ENCODE peak calls at places on chromosomes 5 and 9, in six cellular contexts. Q is GM10248; A is omental fat pad; K is stimulated activated CD4-positive, alpha-beta T cell treated with anti-CD3 and anti-CD28 coated beads, Interleukin-4, amount 100 ng/mL, for 24 hours; Z is tibial artery; H is pons. L is an unnamed sample.

GRCh38 chr5:33583332-33583731 is 142.6 kb downstream of the TARS1 start:
- DNase-seq in Q (no peak), A (no peak), K (no peak), Z (no peak), H (no peak), L (no peak)

GRCh38 chr5:3456121-3456681 is 139.4 kb upstream of the IRX1 start:
- DNase-seq in Q (no peak), A (no peak), K (no peak), Z (no peak), H (no peak), L (no peak)

GRCh38 chr9:22067196-22067595 is 58.1 kb upstream of the CDKN2B start:
- DNase-seq in Q (no peak), A (no peak), K (no peak), Z (no peak), H (no peak), L (no peak)

GRCh38 chr5:145969714-145970092 is 33.3 kb downstream of the SH3RF2 start:
- DNase-seq in Q (no peak), A (no peak), K (no peak), Z (no peak), H (no peak), L (no peak)

GRCh38 chr9:125277411-125277810 is 15.8 kb downstream of the GAPVD1 start:
- DNase-seq in Q (no peak), A (no peak), K (no peak), Z (no peak), H (no peak), L (no peak)

GRCh38 chr5:172426086-172426485 is 28.2 kb downstream of the SH3PXD2B start:
- DNase-seq in Q (no peak), A (no peak), K (no peak), Z (no peak), H (no peak), L (no peak)

GRCh38 chr5:81639556-81639955 is 111.3 kb downstream of the SSBP2 start:
- DNase-seq in Q (no peak), A (no peak), K (no peak), Z (no peak), H (no peak), L (no peak)

GRCh38 chr9:81427870-81428269 is 261.5 kb downstream of the TLE1 start:
- DNase-seq in Q (no peak), A (no peak), K (no peak), Z (no peak), H (no peak), L (no peak)

GRCh38 chr9:96363175-96363967 is 20.1 kb downstream of the SLC35D2 start:
- DNase-seq in Q (no peak), A (no peak), K (no peak), Z (no peak), H (no peak), L (no peak)

GRCh38 chr5:72125931-72126620 is 18.8 kb downstream of the MAP1B start:
- DNase-seq in Q (no peak), A (no peak), K (no peak), Z (no peak), H (no peak), L (no peak)